ENCODE peak calls at places on chromosomes 6 and 20, in seven cellular contexts. One of them, this sample, is unnamed.

GRCh38 chr6:148799647-148800046 is 52.8 kb downstream of the UST start:
- DNase-seq in HCEC 1CT: no peak
- DNase-seq in AG08395: no peak
- DNase-seq in kidney tubule cell: no peak
- DNase-seq in fibroblast of pulmonary artery: no peak
- DNase-seq in KBM-7: peak
- DNase-seq in brain microvascular endothelial cell: no peak
- DNase-seq in this sample: no peak

GRCh38 chr6:4608361-4609115 is 167.7 kb upstream of the CDYL start:
- DNase-seq in HCEC 1CT: no peak
- DNase-seq in AG08395: no peak
- DNase-seq in kidney tubule cell: no peak
- DNase-seq in fibroblast of pulmonary artery: no peak
- DNase-seq in KBM-7: no peak
- DNase-seq in brain microvascular endothelial cell: no peak
- DNase-seq in this sample: no peak

GRCh38 chr6:165548450-165548849 is 114.6 kb downstream of the PDE10A start:
- DNase-seq in HCEC 1CT: no peak
- DNase-seq in AG08395: no peak
- DNase-seq in kidney tubule cell: no peak
- DNase-seq in fibroblast of pulmonary artery: no peak
- DNase-seq in KBM-7: no peak
- DNase-seq in brain microvascular endothelial cell: no peak
- DNase-seq in this sample: no peak

GRCh38 chr20:47607208-47607613 is 105.5 kb downstream of the NCOA3 start:
- DNase-seq in HCEC 1CT: peak
- DNase-seq in AG08395: peak
- DNase-seq in kidney tubule cell: peak
- DNase-seq in fibroblast of pulmonary artery: peak
- DNase-seq in KBM-7: peak
- DNase-seq in brain microvascular endothelial cell: no peak
- DNase-seq in this sample: peak

GRCh38 chr6:33410711-33411631 is at the start of gene PHF1:
- DNase-seq in HCEC 1CT: peak
- DNase-seq in AG08395: peak
- DNase-seq in kidney tubule cell: peak
- DNase-seq in fibroblast of pulmonary artery: peak
- DNase-seq in KBM-7: peak
- DNase-seq in brain microvascular endothelial cell: peak
- DNase-seq in this sample: peak

GRCh38 chr6:153172815-153173214 is 41.7 kb upstream of the RGS17 start:
- DNase-seq in HCEC 1CT: no peak
- DNase-seq in AG08395: no peak
- DNase-seq in kidney tubule cell: no peak
- DNase-seq in fibroblast of pulmonary artery: no peak
- DNase-seq in KBM-7: no peak
- DNase-seq in brain microvascular endothelial cell: no peak
- DNase-seq in this sample: no peak

GRCh38 chr6:68638225-68638900 is 3.3 kb downstream of the ADGRB3 start:
- DNase-seq in HCEC 1CT: peak
- DNase-seq in AG08395: peak
- DNase-seq in kidney tubule cell: peak
- DNase-seq in fibroblast of pulmonary artery: peak
- DNase-seq in KBM-7: peak
- DNase-seq in brain microvascular endothelial cell: peak
- DNase-seq in this sample: peak

GRCh38 chr6:128494440-128494839 is 26.0 kb downstream of the PTPRK start:
- DNase-seq in HCEC 1CT: no peak
- DNase-seq in AG08395: no peak
- DNase-seq in kidney tubule cell: no peak
- DNase-seq in fibroblast of pulmonary artery: no peak
- DNase-seq in KBM-7: no peak
- DNase-seq in brain microvascular endothelial cell: no peak
- DNase-seq in this sample: no peak

GRCh38 chr6:145025488-145025887 is 709.8 kb downstream of the EPM2A start:
- DNase-seq in HCEC 1CT: no peak
- DNase-seq in AG08395: no peak
- DNase-seq in kidney tubule cell: no peak
- DNase-seq in fibroblast of pulmonary artery: no peak
- DNase-seq in KBM-7: no peak
- DNase-seq in brain microvascular endothelial cell: no peak
- DNase-seq in this sample: no peak

GRCh38 chr6:22926613-22927348 is 357.4 kb downstream of the HDGFL1 start:
- DNase-seq in HCEC 1CT: no peak
- DNase-seq in AG08395: no peak
- DNase-seq in kidney tubule cell: no peak
- DNase-seq in fibroblast of pulmonary artery: peak
- DNase-seq in KBM-7: no peak
- DNase-seq in brain microvascular endothelial cell: no peak
- DNase-seq in this sample: no peak

GRCh38 chr20:8246701-8247100 is 114.6 kb downstream of the PLCB1 start:
- DNase-seq in HCEC 1CT: peak
- DNase-seq in AG08395: no peak
- DNase-seq in kidney tubule cell: no peak
- DNase-seq in fibroblast of pulmonary artery: no peak
- DNase-seq in KBM-7: no peak
- DNase-seq in brain microvascular endothelial cell: no peak
- DNase-seq in this sample: no peak

GRCh38 chr20:61801857-61802442 is 263.7 kb downstream of the TAF4 start:
- DNase-seq in HCEC 1CT: no peak
- DNase-seq in AG08395: no peak
- DNase-seq in kidney tubule cell: no peak
- DNase-seq in fibroblast of pulmonary artery: no peak
- DNase-seq in KBM-7: no peak
- DNase-seq in brain microvascular endothelial cell: no peak
- DNase-seq in this sample: no peak

GRCh38 chr6:49264909-49265308 is 198.1 kb downstream of the MMUT start:
- DNase-seq in HCEC 1CT: no peak
- DNase-seq in AG08395: no peak
- DNase-seq in kidney tubule cell: no peak
- DNase-seq in fibroblast of pulmonary artery: no peak
- DNase-seq in KBM-7: no peak
- DNase-seq in brain microvascular endothelial cell: no peak
- DNase-seq in this sample: peak

GRCh38 chr20:50333856-50334255 is 143.2 kb downstream of the CEBPB start:
- DNase-seq in HCEC 1CT: peak
- DNase-seq in AG08395: peak
- DNase-seq in kidney tubule cell: peak
- DNase-seq in fibroblast of pulmonary artery: peak
- DNase-seq in KBM-7: no peak
- DNase-seq in brain microvascular endothelial cell: peak
- DNase-seq in this sample: peak

GRCh38 chr20:63315982-63316491 is 23.1 kb downstream of the COL20A1 start:
- DNase-seq in HCEC 1CT: no peak
- DNase-seq in AG08395: no peak
- DNase-seq in kidney tubule cell: no peak
- DNase-seq in fibroblast of pulmonary artery: no peak
- DNase-seq in KBM-7: no peak
- DNase-seq in brain microvascular endothelial cell: no peak
- DNase-seq in this sample: no peak

GRCh38 chr6:9583946-9584345 is 830.9 kb downstream of the TFAP2A start:
- DNase-seq in HCEC 1CT: peak
- DNase-seq in AG08395: no peak
- DNase-seq in kidney tubule cell: no peak
- DNase-seq in fibroblast of pulmonary artery: no peak
- DNase-seq in KBM-7: no peak
- DNase-seq in brain microvascular endothelial cell: no peak
- DNase-seq in this sample: peak

GRCh38 chr6:96837138-96837971 is at the start of gene GPR63:
- DNase-seq in HCEC 1CT: peak
- DNase-seq in AG08395: peak
- DNase-seq in kidney tubule cell: peak
- DNase-seq in fibroblast of pulmonary artery: peak
- DNase-seq in KBM-7: peak
- DNase-seq in brain microvascular endothelial cell: peak
- DNase-seq in this sample: peak

GRCh38 chr6:83313880-83314279 is 117.0 kb downstream of the ME1 start:
- DNase-seq in HCEC 1CT: no peak
- DNase-seq in AG08395: no peak
- DNase-seq in kidney tubule cell: no peak
- DNase-seq in fibroblast of pulmonary artery: no peak
- DNase-seq in KBM-7: peak
- DNase-seq in brain microvascular endothelial cell: no peak
- DNase-seq in this sample: no peak

GRCh38 chr6:92114091-92114490 is 1305.3 kb downstream of the EPHA7 start:
- DNase-seq in HCEC 1CT: no peak
- DNase-seq in AG08395: no peak
- DNase-seq in kidney tubule cell: no peak
- DNase-seq in fibroblast of pulmonary artery: no peak
- DNase-seq in KBM-7: no peak
- DNase-seq in brain microvascular endothelial cell: no peak
- DNase-seq in this sample: no peak

GRCh38 chr6:30037182-30037788 is 23.8 kb upstream of the POLR1H start:
- DNase-seq in HCEC 1CT: peak
- DNase-seq in AG08395: peak
- DNase-seq in kidney tubule cell: peak
- DNase-seq in fibroblast of pulmonary artery: peak
- DNase-seq in KBM-7: peak
- DNase-seq in brain microvascular endothelial cell: peak
- DNase-seq in this sample: peak

GRCh38 chr6:169963581-169964297 is 212.3 kb downstream of the ERMARD start:
- DNase-seq in HCEC 1CT: no peak
- DNase-seq in AG08395: no peak
- DNase-seq in kidney tubule cell: no peak
- DNase-seq in fibroblast of pulmonary artery: no peak
- DNase-seq in KBM-7: no peak
- DNase-seq in brain microvascular endothelial cell: no peak
- DNase-seq in this sample: no peak

GRCh38 chr20:38985603-38986170 is 23.5 kb downstream of the DHX35 start:
- DNase-seq in HCEC 1CT: peak
- DNase-seq in AG08395: peak
- DNase-seq in kidney tubule cell: peak
- DNase-seq in fibroblast of pulmonary artery: peak
- DNase-seq in KBM-7: peak
- DNase-seq in brain microvascular endothelial cell: peak
- DNase-seq in this sample: peak

GRCh38 chr20:49685809-49686208 is 27.9 kb downstream of the B4GALT5 start:
- DNase-seq in HCEC 1CT: peak
- DNase-seq in AG08395: peak
- DNase-seq in kidney tubule cell: peak
- DNase-seq in fibroblast of pulmonary artery: peak
- DNase-seq in KBM-7: no peak
- DNase-seq in brain microvascular endothelial cell: no peak
- DNase-seq in this sample: peak

GRCh38 chr6:15403094-15403493 is 157.2 kb downstream of the JARID2 start:
- DNase-seq in HCEC 1CT: no peak
- DNase-seq in AG08395: no peak
- DNase-seq in kidney tubule cell: no peak
- DNase-seq in fibroblast of pulmonary artery: no peak
- DNase-seq in KBM-7: no peak
- DNase-seq in brain microvascular endothelial cell: no peak
- DNase-seq in this sample: no peak

This sample was measured in epithelial cell of esophagus.